ENCODE peak calls at places on chromosomes 11 and 22, in four cellular contexts. R is activated CD4-positive, alpha-beta T cell treated with anti-CD3 and anti-CD28 coated beads, Interleukin-2, amount 50 U/mL, for 48 hours; V is GM18507; H is iris pigment epithelial cell. P is an unnamed sample.

GRCh38 chr11:112533682-112534081 is 273.0 kb upstream of the PLET1 start:
- DNase-seq in V (no peak), H (no peak), R (no peak), P (no peak)

GRCh38 chr11:44568706-44569473 is 3.4 kb downstream of the CD82 start:
- DNase-seq in V (no peak), R (peak; percentile 90), H (peak; percentile 99), P (peak; percentile 92)

GRCh38 chr11:64632237-64632636 is 41.2 kb downstream of the SLC22A12 start:
- DNase-seq in R (no peak), H (no peak), V (no peak), P (no peak)

GRCh38 chr11:200224-201003 is 6.8 kb downstream of the BET1L start:
- DNase-seq in H (no peak), R (no peak), V (no peak), P (peak; percentile 17)

GRCh38 chr11:75146711-75147110 is 4.2 kb upstream of the SLCO2B1 start:
- DNase-seq in H (no peak), V (no peak), R (no peak), P (no peak)

GRCh38 chr11:41947392-41947791 is 487.9 kb upstream of the LRRC4C start:
- DNase-seq in H (no peak), V (no peak), R (no peak), P (no peak)

GRCh38 chr11:34263462-34264186 is 94.2 kb downstream of the ABTB2 start:
- DNase-seq in R (no peak), V (no peak), H (peak; percentile 85), P (no peak)

GRCh38 chr11:111409915-111410314 is 30.8 kb upstream of the POU2AF1 start:
- DNase-seq in H (no peak), V (peak; percentile 18), R (no peak), P (no peak)

GRCh38 chr22:48316876-48317250 is 1510.8 kb downstream of the BRD1 start:
- DNase-seq in R (no peak), V (no peak), H (no peak), P (no peak)

GRCh38 chr11:86741489-86742435 is 58.6 kb upstream of the PRSS23 start:
- DNase-seq in R (no peak), H (peak; percentile 93), V (no peak), P (no peak)

GRCh38 chr11:120752668-120753067 is 241.1 kb downstream of the GRIK4 start:
- DNase-seq in V (no peak), R (no peak), H (no peak), P (no peak)

GRCh38 chr11:46183819-46184218 is 62.6 kb upstream of the PHF21A start:
- DNase-seq in R (no peak), H (peak; percentile 91), V (no peak), P (no peak)

GRCh38 chr22:30196141-30196866 is 50.3 kb downstream of the LIF start:
- DNase-seq in H (peak; percentile 100), V (no peak), R (peak; percentile 67), P (peak; percentile 68)

GRCh38 chr11:16632295-16633200 is 105.9 kb upstream of the C11orf58 start:
- DNase-seq in R (no peak), H (peak; percentile 38), V (no peak), P (no peak)

GRCh38 chr11:107707807-107708206 is 4.0 kb downstream of the SLN start:
- DNase-seq in H (no peak), R (no peak), V (no peak), P (no peak)

GRCh38 chr11:101916422-101916821 is at the start of gene ANGPTL5:
- DNase-seq in V (no peak), R (no peak), H (no peak), P (no peak)

GRCh38 chr22:41557401-41558240 is 3.2 kb upstream of the CSDC2 start:
- DNase-seq in V (no peak), H (peak; percentile 72), R (peak; percentile 20), P (no peak)

GRCh38 chr11:45233121-45233803 is 52.9 kb downstream of the SYT13 start:
- DNase-seq in V (peak; percentile 64), H (peak; percentile 46), R (peak; percentile 74), P (peak; percentile 82)

GRCh38 chr11:44564653-44565007 is 833 bp upstream of the CD82 start:
- DNase-seq in V (no peak), R (no peak), H (peak; percentile 82), P (no peak)

GRCh38 chr11:17414992-17415391 is 26.5 kb upstream of the KCNJ11 start:
- DNase-seq in R (no peak), V (no peak), H (no peak), P (no peak)

GRCh38 chr22:35460678-35461077 is 60.7 kb downstream of the MCM5 start:
- DNase-seq in H (no peak), V (no peak), R (no peak), P (no peak)

GRCh38 chr11:76215946-76216345 is 9.6 kb upstream of the WNT11 start:
- DNase-seq in V (no peak), R (no peak), H (peak; percentile 45), P (no peak)

GRCh38 chr22:49553076-49553475 is 274.6 kb downstream of the BRD1 start:
- DNase-seq in R (no peak), V (no peak), H (no peak), P (no peak)

GRCh38 chr11:18853086-18853720 is 61.6 kb upstream of the PTPN5 start:
- DNase-seq in V (no peak), R (no peak), H (peak; percentile 41), P (no peak)